ENCODE peak calls at places on chromosomes 3 and 15, in five cellular contexts. Q is naive thymus-derived CD8-positive, alpha-beta T cell; L is psoas muscle; U is mucosa of descending colon; M is WTC11. G is an unnamed sample.

GRCh38 chr3:157588386-157589060 is 85.3 kb upstream of the VEPH1 start:
- DNase-seq in Q (no peak), L (no peak), U (no peak), M (no peak), G (no peak)

GRCh38 chr15:41884458-41884857 is 9.4 kb downstream of the SPTBN5 start:
- DNase-seq in Q (no peak), L (no peak), U (no peak), M (no peak), G (no peak)

GRCh38 chr15:51760805-51761204 is 9.4 kb downstream of the TMOD2 start:
- DNase-seq in Q (no peak), L (no peak), U (no peak), M (no peak), G (no peak)

GRCh38 chr3:89025185-89025584 is 82.2 kb upstream of the EPHA3 start:
- DNase-seq in Q (no peak), L (no peak), U (no peak), M (no peak), G (no peak)

GRCh38 chr3:137105277-137105977 is 147.6 kb downstream of the IL20RB start:
- DNase-seq in Q (peak), L (no peak), U (peak), M (peak), G (no peak)

GRCh38 chr3:10666621-10667020 is 149.4 kb upstream of the SLC6A11 start:
- DNase-seq in Q (no peak), L (no peak), U (peak), M (no peak), G (no peak)

GRCh38 chr15:63488432-63488910 is 15.9 kb upstream of the USP3 start:
- DNase-seq in Q (no peak), L (no peak), U (no peak), M (no peak), G (no peak)

GRCh38 chr3:85662462-85662861 is 703.7 kb downstream of the CADM2 start:
- DNase-seq in Q (no peak), L (no peak), U (no peak), M (no peak), G (no peak)

GRCh38 chr15:50051811-50052419 is 67.1 kb downstream of the ATP8B4 start:
- DNase-seq in Q (no peak), L (peak), U (peak), M (peak), G (no peak)

GRCh38 chr3:194931366-194931765 is 245.7 kb downstream of the FAM43A start:
- DNase-seq in Q (no peak), L (no peak), U (no peak), M (no peak), G (no peak)

GRCh38 chr15:50431204-50431603 is 7.0 kb downstream of the USP8 start:
- DNase-seq in Q (no peak), L (no peak), U (no peak), M (no peak), G (no peak)

GRCh38 chr3:43244694-43245093 is 41.6 kb upstream of the SNRK start:
- DNase-seq in Q (no peak), L (no peak), U (no peak), M (no peak), G (no peak)

GRCh38 chr3:112128843-112129727 is 4.0 kb downstream of the GCSAM start:
- DNase-seq in Q (peak), L (no peak), U (no peak), M (no peak), G (no peak)

GRCh38 chr3:21942328-21942727 is 191.3 kb upstream of the ZNF385D start:
- DNase-seq in Q (no peak), L (no peak), U (no peak), M (no peak), G (no peak)

GRCh38 chr3:177234121-177234520 is 36.8 kb upstream of the TBL1XR1 start:
- DNase-seq in Q (no peak), L (no peak), U (no peak), M (no peak), G (no peak)

GRCh38 chr3:171383206-171384018 is 76.8 kb downstream of the TNIK start:
- DNase-seq in Q (no peak), L (no peak), U (no peak), M (no peak), G (no peak)

GRCh38 chr3:13801361-13802214 is 78.3 kb downstream of the WNT7A start:
- DNase-seq in Q (no peak), L (no peak), U (no peak), M (no peak), G (no peak)

GRCh38 chr15:73985101-73985873 is 6.8 kb downstream of the STOML1 start:
- DNase-seq in Q (no peak), L (no peak), U (no peak), M (no peak), G (no peak)

GRCh38 chr3:56119575-56120349 is 348.5 kb downstream of the ERC2 start:
- DNase-seq in Q (no peak), L (peak), U (peak), M (no peak), G (no peak)

GRCh38 chr3:109184726-109185125 is 48.2 kb downstream of the C3orf85 start:
- DNase-seq in Q (no peak), L (no peak), U (no peak), M (no peak), G (no peak)

GRCh38 chr3:170864525-170865208 is 5.3 kb downstream of the RPL22L1 start:
- DNase-seq in Q (no peak), L (no peak), U (no peak), M (no peak), G (no peak)

GRCh38 chr3:58835075-58835474 is 168.5 kb upstream of the FAM3D start:
- DNase-seq in Q (no peak), L (no peak), U (no peak), M (no peak), G (no peak)

GRCh38 chr3:58150800-58151199 is 60.0 kb downstream of the DNASE1L3 start:
- DNase-seq in Q (no peak), L (no peak), U (no peak), M (no peak), G (no peak)

GRCh38 chr3:135905058-135905724 is 60.3 kb upstream of the PPP2R3A start:
- DNase-seq in Q (no peak), L (no peak), U (no peak), M (no peak), G (no peak)

GRCh38 chr3:147758786-147759185 is 349.6 kb downstream of the ZIC1 start:
- DNase-seq in Q (no peak), L (no peak), U (no peak), M (no peak), G (no peak)

GRCh38 chr3:27423463-27423862 is 54.3 kb upstream of the NEK10 start:
- DNase-seq in Q (no peak), L (no peak), U (no peak), M (no peak), G (no peak)

GRCh38 chr3:40925228-40925627 is 274.1 kb upstream of the CTNNB1 start:
- DNase-seq in Q (no peak), L (no peak), U (no peak), M (no peak), G (no peak)

GRCh38 chr3:158660711-158661110 is 11.7 kb downstream of the LXN start:
- DNase-seq in Q (no peak), L (no peak), U (no peak), M (no peak), G (no peak)

GRCh38 chr3:130088061-130088460 is 6.4 kb downstream of the ALG1L2 start:
- DNase-seq in Q (no peak), L (no peak), U (no peak), M (no peak), G (no peak)

G was measured in stomach.